ENCODE peak calls at places on chromosomes 3 and 15, in six cellular contexts. E, F, Q, V, M and I are unnamed samples.

GRCh38 chr3:173920386-173920785 is 522.8 kb downstream of the NLGN1 start:
- DNase-seq in V (no peak), M (no peak), E (no peak), Q (no peak), F (no peak), I (no peak)

GRCh38 chr3:147424325-147424910 is 15.3 kb downstream of the ZIC1 start:
- DNase-seq in Q (no peak), M (no peak), F (no peak), E (no peak), V (no peak), I (no peak)

GRCh38 chr3:119380697-119381096 is 82.7 kb downstream of the TMEM39A start:
- DNase-seq in Q (no peak), V (no peak), E (no peak), M (no peak), F (no peak), I (no peak)

GRCh38 chr3:141370065-141370533 is 1.8 kb downstream of the ZBTB38 start:
- DNase-seq in V (peak; percentile 28), E (peak; percentile 26), M (no peak), F (peak; percentile 57), Q (peak; percentile 31), I (no peak)

GRCh38 chr3:138862531-138862923 is 27.8 kb upstream of the PIK3CB start:
- DNase-seq in E (no peak), Q (no peak), V (no peak), M (no peak), F (no peak), I (no peak)

GRCh38 chr15:72982750-72983149 is 69.5 kb upstream of the NEO1 start:
- DNase-seq in E (no peak), V (no peak), F (no peak), Q (no peak), M (no peak), I (no peak)

GRCh38 chr3:30693470-30694120 is 87.2 kb downstream of the TGFBR2 start:
- DNase-seq in Q (peak; percentile 39), F (peak; percentile 13), V (no peak), M (no peak), E (no peak), I (peak; percentile 48)

GRCh38 chr15:83323296-83323711 is 38.8 kb upstream of the BNC1 start:
- DNase-seq in E (no peak), F (no peak), Q (peak; percentile 39), M (no peak), V (no peak), I (peak; percentile 76)

GRCh38 chr15:39362832-39363561 is 217.9 kb upstream of the THBS1 start:
- DNase-seq in Q (no peak), E (no peak), V (no peak), M (no peak), F (no peak), I (peak; percentile 92)

GRCh38 chr3:131551761-131552160 is 49.0 kb upstream of the MRPL3 start:
- DNase-seq in E (no peak), F (no peak), Q (no peak), V (no peak), M (no peak), I (no peak)

GRCh38 chr3:50444213-50444612 is 59.2 kb downstream of the CACNA2D2 start:
- DNase-seq in V (no peak), F (no peak), M (no peak), Q (no peak), E (no peak), I (no peak)
- H3K27ac ChIP-seq in V (no peak overlapping the region), F (no peak overlapping the region), M (no peak overlapping the region), Q (no peak overlapping the region), E (no peak overlapping the region), I (no peak overlapping the region)

GRCh38 chr3:160755776-160756304 is at the start of gene PPM1L:
- DNase-seq in Q (peak; percentile 79), F (peak; percentile 29), V (peak; percentile 4), E (peak; percentile 10), M (peak; percentile 79), I (no peak)

GRCh38 chr3:160758929-160759577 is 3.0 kb downstream of the PPM1L start:
- DNase-seq in E (no peak), V (no peak), Q (no peak), M (no peak), F (no peak), I (no peak)

GRCh38 chr3:160756907-160757623 is 1.0 kb downstream of the PPM1L start:
- DNase-seq in Q (peak; percentile 43), E (no peak), F (no peak), M (peak; percentile 74), V (no peak), I (no peak)

GRCh38 chr3:160754855-160755747 is 930 bp upstream of the PPM1L start:
- DNase-seq in F (peak; percentile 68), M (peak; percentile 96), E (peak; percentile 85), V (peak; percentile 62), Q (peak; percentile 96), I (peak; percentile 68)

GRCh38 chr3:160757624-160758106 is 1.6 kb downstream of the PPM1L start:
- DNase-seq in Q (no peak), E (no peak), F (no peak), V (no peak), M (no peak), I (no peak)
- H3K4me3 ChIP-seq in Q (peak overlapping the region; percentile 67), E (peak overlapping the region; percentile 86), F (peak overlapping the region; percentile 73), V (peak overlapping the region; percentile 95), M (peak overlapping the region; percentile 89), I (no peak overlapping the region)

GRCh38 chr3:169240786-169241486 is 422.6 kb downstream of the MECOM start:
- DNase-seq in M (no peak), F (no peak), Q (no peak), E (no peak), V (no peak), I (no peak)
- H3K27ac ChIP-seq in M (no peak overlapping the region), F (no peak overlapping the region), Q (peak overlapping the region; percentile 77), E (peak overlapping the region; percentile 91), V (peak overlapping the region; percentile 81), I (no peak overlapping the region)

DNA sequence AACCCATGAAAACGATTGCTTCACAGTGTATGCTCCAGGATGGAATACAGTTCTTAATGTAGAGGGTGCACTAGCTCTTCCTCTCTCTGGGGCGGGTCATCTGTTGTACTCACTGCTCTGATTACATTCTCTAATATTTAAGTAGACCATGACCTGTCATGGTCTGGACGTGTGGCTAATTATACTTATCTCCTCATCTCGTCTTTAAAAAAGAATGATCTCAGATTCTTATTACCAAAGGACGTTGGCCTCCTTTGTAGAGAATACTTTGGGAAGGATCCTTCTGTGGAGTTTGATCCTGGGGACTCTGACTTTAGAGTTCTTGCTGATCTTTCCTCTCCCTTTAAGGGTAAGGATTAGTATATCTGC is 48.4 kb upstream of the TRAK1 start:
- DNase-seq in V (no peak), M (no peak), F (no peak), E (no peak), Q (no peak), I (no peak)
- H3K4me3 ChIP-seq in V (peak overlapping the region; percentile 58), M (peak overlapping the region; percentile 42), F (no peak overlapping the region), E (no peak overlapping the region), Q (no peak overlapping the region), I (no peak overlapping the region)

DNA sequence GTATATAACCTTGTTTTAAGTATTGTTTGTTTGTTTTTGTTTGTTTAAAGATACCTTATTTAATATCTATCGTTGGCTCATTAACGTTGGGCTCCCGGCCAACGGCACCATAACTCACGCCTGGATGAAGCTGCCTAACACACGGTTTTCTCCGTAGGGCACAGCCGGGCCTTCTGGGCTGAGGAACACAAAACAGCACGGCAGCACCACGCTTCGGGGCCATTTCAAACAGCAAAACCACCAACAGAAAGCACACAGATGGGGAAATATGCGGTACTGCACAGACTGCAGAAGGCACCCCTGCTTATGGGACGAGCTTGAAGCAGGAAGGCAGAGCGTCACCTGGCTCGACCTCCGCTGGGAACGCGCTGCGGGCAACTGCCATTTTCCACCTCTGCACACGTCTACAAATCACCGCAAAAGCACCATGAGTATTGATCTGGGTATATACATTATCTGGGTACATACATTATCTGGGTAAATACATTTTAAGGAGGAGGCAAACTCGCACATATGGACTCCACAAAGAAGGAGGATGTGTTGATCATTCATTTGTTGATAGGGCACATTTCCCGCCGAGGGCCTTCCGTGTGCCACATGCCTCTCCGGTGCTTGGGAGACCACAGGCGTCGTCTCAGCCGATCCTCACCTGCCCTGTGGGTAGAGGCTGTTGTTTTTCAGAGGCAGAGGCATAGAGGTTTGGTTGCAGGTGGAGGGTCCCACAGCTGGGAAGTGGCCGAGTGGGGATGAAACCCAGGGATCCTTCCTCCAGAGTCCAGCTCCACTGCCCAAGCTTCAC is 123.7 kb upstream of the ATP2B2 start:
- DNase-seq in V (no peak), F (no peak), E (no peak), M (no peak), Q (no peak), I (no peak)
- H3K27ac ChIP-seq in V (no peak overlapping the region), F (no peak overlapping the region), E (no peak overlapping the region), M (no peak overlapping the region), Q (no peak overlapping the region), I (no peak overlapping the region)

GRCh38 chr3:38519000-38519399 is 22.9 kb downstream of the EXOG start:
- DNase-seq in F (no peak), E (no peak), V (no peak), Q (no peak), M (no peak), I (no peak)
- H3K4me3 ChIP-seq in F (no peak overlapping the region), E (no peak overlapping the region), V (no peak overlapping the region), Q (no peak overlapping the region), M (no peak overlapping the region), I (no peak overlapping the region)

DNA sequence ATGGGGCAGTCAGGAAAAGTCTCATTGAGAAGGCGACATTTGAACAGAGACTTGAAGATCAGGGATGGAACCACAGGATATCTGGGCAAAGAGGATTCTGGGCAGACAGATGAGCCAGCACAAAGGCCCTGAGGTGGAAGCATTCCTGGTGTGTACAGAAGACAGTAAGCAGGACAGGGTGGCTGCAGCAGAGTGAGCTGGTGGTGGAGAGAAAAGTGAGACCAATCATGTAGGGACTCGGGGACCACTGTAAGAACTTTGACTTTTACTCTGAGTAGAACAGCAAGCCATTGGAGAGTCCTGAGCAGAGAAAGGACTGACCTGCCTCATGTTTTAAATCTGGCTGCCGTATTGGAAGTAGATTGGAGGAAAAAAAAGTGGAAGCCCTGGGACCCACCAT is 29.9 kb upstream of the LRRFIP2 start:
- DNase-seq in E (no peak), Q (no peak), F (no peak), M (no peak), V (no peak), I (no peak)
- H3K27ac ChIP-seq in E (no peak overlapping the region), Q (no peak overlapping the region), F (no peak overlapping the region), M (no peak overlapping the region), V (no peak overlapping the region), I (no peak overlapping the region)

DNA sequence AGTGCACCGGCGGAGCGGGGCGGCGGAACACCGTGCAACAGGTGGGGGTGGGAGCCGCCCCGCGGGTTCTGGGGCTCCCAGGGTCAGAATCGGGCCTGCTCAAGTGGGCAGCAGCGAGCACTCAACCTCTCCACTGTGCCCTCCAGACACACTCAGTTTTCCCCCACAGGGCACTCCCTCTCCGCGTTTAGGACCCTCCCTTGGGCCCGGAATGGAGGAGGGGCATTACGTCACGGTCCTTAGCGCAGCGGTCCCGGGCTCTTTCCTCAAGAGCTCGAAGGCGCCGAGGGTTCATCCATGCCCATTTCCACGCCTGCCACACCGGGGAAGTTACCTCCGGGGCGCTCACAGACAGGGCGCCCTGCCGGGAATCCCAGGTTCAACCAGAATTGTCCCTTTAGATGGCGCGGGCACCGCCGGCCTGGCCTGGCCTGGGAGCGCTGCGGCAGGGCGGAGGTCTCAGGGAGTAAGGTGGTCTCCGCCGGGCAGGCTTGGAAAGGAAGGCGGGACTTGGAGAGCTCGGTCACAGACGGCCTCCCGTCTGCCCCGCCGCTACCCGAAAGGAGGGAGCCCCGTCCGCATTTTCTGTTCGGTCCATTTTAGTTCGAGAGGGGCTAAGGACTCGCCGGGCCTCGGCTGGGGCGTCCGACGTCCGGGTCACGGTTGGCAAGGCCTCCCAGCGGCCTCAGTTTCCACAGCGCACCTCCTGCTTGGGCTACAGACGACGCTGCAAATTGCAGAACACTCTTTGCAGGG is 5.1 kb downstream of the RNU6-1 start:
- DNase-seq in F (no peak), V (no peak), E (no peak), M (peak; percentile 49), Q (no peak), I (no peak)
- H3K4me3 ChIP-seq in F (no peak overlapping the region), V (peak overlapping the region; percentile 66), E (peak overlapping the region; percentile 56), M (peak overlapping the region; percentile 51), Q (peak overlapping the region; percentile 28), I (no peak overlapping the region)